ENCODE peak calls at places on chromosomes 6 and 20, in ten cellular contexts. M is mammary epithelial cell; B is mesenchymal stem cell; W is neural progenitor cell; P is breast epithelium; Z is A549; K is ovary; Q is esophagus muscularis mucosa; G is tibial nerve; V is CD8-positive, alpha-beta memory T cell. E is an unnamed sample. For H3K4me1, the result is how much of the 10 kb centered on the place peaks cover.

GRCh38 chr6:127420558-127420957 is 38.6 kb downstream of the KIAA0408 start:
- DNase-seq in M (peak), B (peak), W (peak), P (no peak), Z (peak), K (no peak), Q (no peak), G (peak), V (peak), E (peak)

GRCh38 chr20:62925420-62926228 is 681 bp downstream of the DIDO1 start:
- DNase-seq in M (peak), B (peak), W (peak), P (no peak), Z (peak), K (no peak), Q (no peak), G (no peak), V (peak), E (no peak)

GRCh38 chr6:145247677-145248419 is 487.5 kb downstream of the EPM2A start:
- DNase-seq in M (peak), B (peak), W (no peak), P (no peak), Z (peak), K (no peak), Q (no peak), G (no peak), V (no peak), E (no peak)

GRCh38 chr6:10276106-10276505 is 138.8 kb downstream of the TFAP2A start:
- DNase-seq in M (peak), B (no peak), W (no peak), P (no peak), Z (no peak), K (no peak), Q (no peak), G (no peak), V (no peak), E (no peak)

GRCh38 chr20:58749098-58749766 is 56.6 kb downstream of the NPEPL1 start:
- DNase-seq in M (no peak), B (no peak), W (no peak), P (no peak), Z (no peak), K (no peak), Q (peak), G (no peak), V (no peak), E (no peak)

GRCh38 chr6:81228912-81229540 is 523.5 kb downstream of the TENT5A start:
- DNase-seq in M (no peak), B (peak), W (no peak), P (no peak), Z (peak), K (no peak), Q (no peak), G (no peak), V (no peak), E (no peak)

GRCh38 chr20:11001767-11002540 is 328.2 kb upstream of the JAG1 start:
- DNase-seq in M (peak), B (peak), W (no peak), P (peak), Z (peak), K (no peak), Q (no peak), G (no peak), V (no peak), E (no peak)

GRCh38 chr20:63117661-63118302 is 98.1 kb downstream of the YTHDF1 start:
- DNase-seq in M (no peak), B (no peak), W (no peak), P (peak), Z (no peak), K (no peak), Q (no peak), G (no peak), V (peak), E (no peak)

GRCh38 chr6:165118736-165119135 is 190.7 kb downstream of the C6orf118 start:
- DNase-seq in M (no peak), B (no peak), W (no peak), P (no peak), Z (no peak), K (no peak), Q (no peak), G (no peak), V (no peak), E (no peak)

GRCh38 chr20:43384321-43384940 is 73.3 kb upstream of the SRSF6 start:
- DNase-seq in M (no peak), B (no peak), W (no peak), P (no peak), Z (no peak), K (no peak), Q (no peak), G (no peak), V (no peak), E (no peak)

GRCh38 chr20:49320460-49320859 is 42.6 kb upstream of the ZNFX1 start:
- DNase-seq in M (peak), B (peak), W (peak), P (no peak), Z (peak), K (no peak), Q (no peak), G (no peak), V (no peak), E (no peak)

DNA sequence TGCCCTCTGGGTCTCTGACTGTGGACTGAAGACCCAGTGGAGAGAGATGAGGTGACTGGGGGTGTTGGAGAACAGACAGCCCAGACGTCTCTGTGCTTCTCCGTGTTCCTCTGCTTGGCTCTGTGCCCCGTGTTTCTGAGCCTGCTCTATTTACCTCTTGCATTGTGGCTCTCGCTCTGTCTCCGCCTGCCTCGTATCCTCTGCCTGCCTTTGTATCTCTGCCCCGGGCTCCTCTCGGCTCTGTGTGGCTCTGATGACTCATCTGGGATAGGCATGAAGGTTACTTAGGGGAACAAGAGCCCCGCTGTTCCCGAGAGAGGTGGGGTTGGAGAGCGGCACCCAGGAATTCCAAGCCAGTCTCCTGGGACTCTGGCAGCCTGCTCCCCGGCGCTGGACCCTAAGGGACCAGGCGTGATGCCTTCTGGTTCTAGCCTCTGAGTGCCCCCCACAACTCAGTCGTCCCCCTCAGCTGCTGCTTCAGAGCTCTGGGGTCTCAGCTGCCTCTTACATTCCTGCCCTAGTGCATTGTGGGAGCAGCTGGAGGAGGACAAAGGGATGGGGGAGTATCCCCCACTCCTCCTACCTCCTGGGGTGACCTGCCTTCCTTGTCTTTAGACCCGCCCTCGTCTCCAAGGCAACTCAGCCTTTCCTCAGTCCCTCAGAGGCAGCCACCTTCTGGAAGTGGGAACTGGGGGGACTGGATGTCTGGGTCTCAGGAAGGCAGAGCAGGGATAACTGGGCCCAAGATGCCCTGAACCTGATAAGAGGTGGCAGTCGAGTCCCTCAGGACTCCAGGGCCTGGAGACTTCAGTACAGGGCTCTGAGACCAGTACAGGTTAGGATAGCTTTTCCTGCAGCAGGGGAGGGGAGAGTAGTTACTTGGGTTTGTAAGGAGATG is 1.9 kb downstream of the DDR1 start:
- DNase-seq in M (peak), B (peak), W (peak), P (peak), Z (peak), K (peak), Q (no peak), G (no peak), V (no peak), E (peak)
- H3K4me1 ChIP-seq in M (half or more), B (half or more), W (half or more), P (under half), Z (under half), K (under half), Q (half or more), G (under half), V (under half), E (under half)

DNA sequence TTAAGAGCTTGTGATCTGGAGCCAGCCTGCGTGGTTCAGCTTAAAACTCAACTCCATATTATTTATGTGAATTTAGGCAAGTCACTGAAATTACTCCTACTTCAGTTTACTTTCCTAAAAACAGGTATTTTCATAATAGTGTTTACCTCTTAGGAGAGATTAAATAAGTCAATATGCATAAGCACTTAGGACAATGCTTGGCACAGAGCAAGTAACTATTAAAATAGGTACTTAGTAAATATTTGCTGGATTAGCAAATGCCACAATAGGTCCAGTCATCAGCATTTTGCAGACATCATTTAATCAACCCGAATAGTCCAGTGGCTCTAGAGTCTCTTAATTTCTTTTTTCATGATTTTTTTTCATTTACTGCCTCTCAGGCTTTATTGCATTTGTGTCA is 78.6 kb upstream of the PTPRK start:
- DNase-seq in M (peak), B (no peak), W (no peak), P (no peak), Z (no peak), K (no peak), Q (no peak), G (no peak), V (no peak), E (no peak)
- H3K4me1 ChIP-seq in M (half or more), B (under half), W (under half), P (under half), Z (under half), K (under half), Q (under half), G (under half), V (under half), E (under half)

DNA sequence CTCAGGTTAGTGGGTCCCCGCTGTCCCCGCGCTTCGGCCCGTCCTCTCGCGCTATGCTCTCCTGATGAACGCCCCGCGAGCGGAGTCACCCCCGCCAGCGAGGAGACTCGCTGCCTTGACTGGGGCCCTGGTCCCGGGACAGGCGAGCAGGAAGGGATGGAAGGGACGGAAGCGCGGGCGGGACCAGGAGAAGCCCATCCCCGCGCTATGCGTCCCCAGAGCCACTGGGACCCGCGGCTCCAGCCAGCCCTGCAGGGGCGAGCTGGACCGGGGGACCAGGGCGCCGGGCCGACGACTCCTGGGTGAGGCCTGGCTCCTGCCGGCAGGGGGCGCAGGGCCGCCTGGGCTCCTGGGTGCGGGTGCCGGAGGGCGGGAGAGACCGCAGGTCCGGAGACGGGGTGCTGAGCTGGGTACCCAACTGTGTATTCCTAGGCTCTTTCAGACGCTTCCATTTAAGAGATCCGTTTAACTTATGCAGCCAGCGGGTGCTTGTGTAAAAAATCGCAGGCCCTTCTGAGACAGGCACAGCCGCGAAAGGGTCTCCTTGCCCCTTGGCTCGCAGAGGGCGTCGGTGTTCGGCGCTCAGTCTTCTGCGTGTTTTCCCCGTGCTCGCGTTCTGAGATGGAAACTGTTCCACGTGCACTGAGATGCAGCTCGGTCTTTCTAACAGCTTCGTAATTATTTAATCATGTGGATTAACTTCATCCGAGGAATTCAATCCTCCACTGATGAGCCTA is 580 bp upstream of the SYCP2 start:
- DNase-seq in M (peak), B (peak), W (peak), P (peak), Z (peak), K (peak), Q (no peak), G (peak), V (peak), E (peak)
- H3K4me1 ChIP-seq in M (under half), B (under half), W (under half), P (under half), Z (under half), K (under half), Q (under half), G (under half), V (under half), E (under half)

DNA sequence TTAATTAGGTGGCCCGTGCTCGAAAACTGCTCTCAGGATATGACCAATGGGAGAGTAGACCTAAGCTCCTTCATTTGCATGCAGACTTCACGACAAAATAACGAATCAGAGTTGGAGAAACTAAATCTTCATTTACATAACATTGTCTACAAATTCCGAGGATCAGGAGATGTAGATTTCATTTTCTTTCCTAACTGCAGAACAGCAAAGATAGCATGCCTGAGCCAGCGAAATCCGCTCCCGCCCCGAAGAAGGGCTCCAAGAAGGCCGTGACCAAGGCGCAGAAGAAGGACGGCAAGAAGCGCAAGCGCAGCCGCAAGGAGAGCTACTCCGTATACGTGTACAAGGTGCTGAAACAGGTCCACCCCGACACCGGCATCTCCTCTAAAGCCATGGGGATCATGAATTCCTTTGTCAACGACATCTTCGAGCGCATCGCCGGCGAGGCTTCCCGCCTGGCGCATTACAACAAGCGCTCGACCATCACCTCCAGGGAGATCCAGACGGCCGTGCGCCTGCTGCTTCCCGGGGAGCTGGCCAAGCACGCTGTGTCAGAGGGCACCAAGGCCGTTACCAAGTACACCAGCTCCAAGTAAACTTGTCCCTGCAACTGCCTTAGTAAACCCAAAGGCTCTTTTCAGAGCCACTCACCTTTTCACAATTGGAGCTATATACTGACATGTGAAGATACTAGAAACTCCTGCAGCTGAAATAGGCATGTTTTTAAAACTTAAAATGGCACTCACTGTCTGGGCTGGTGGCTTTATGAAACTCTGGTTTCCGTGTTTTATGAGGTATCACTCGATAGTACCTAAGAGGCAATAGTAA is 96.6 kb downstream of the HFE start:
- DNase-seq in M (peak), B (peak), W (peak), P (no peak), Z (peak), K (peak), Q (no peak), G (no peak), V (peak), E (peak)
- H3K4me1 ChIP-seq in M (under half), B (under half), W (under half), P (under half), Z (under half), K (under half), Q (under half), G (under half), V (under half), E (under half)

GRCh38 chr6:42403831-42404230 is 47.9 kb downstream of the TRERF1 start:
- DNase-seq in M (no peak), B (no peak), W (no peak), P (no peak), Z (no peak), K (no peak), Q (no peak), G (no peak), V (no peak), E (no peak)
- H3K4me1 ChIP-seq in M (under half), B (under half), W (under half), P (under half), Z (under half), K (under half), Q (under half), G (under half), V (half or more), E (half or more)

GRCh38 chr6:14713966-14714631 is 531.8 kb upstream of the JARID2 start:
- DNase-seq in M (no peak), B (no peak), W (no peak), P (no peak), Z (no peak), K (no peak), Q (no peak), G (no peak), V (no peak), E (no peak)
- H3K4me1 ChIP-seq in M (half or more), B (under half), W (under half), P (under half), Z (under half), K (under half), Q (under half), G (under half), V (under half), E (under half)

GRCh38 chr20:17379651-17380050 is 151.5 kb downstream of the BFSP1 start:
- DNase-seq in M (no peak), B (no peak), W (no peak), P (no peak), Z (no peak), K (no peak), Q (no peak), G (no peak), V (no peak), E (no peak)
- H3K4me1 ChIP-seq in M (under half), B (under half), W (under half), P (under half), Z (under half), K (under half), Q (under half), G (under half), V (under half), E (under half)

DNA sequence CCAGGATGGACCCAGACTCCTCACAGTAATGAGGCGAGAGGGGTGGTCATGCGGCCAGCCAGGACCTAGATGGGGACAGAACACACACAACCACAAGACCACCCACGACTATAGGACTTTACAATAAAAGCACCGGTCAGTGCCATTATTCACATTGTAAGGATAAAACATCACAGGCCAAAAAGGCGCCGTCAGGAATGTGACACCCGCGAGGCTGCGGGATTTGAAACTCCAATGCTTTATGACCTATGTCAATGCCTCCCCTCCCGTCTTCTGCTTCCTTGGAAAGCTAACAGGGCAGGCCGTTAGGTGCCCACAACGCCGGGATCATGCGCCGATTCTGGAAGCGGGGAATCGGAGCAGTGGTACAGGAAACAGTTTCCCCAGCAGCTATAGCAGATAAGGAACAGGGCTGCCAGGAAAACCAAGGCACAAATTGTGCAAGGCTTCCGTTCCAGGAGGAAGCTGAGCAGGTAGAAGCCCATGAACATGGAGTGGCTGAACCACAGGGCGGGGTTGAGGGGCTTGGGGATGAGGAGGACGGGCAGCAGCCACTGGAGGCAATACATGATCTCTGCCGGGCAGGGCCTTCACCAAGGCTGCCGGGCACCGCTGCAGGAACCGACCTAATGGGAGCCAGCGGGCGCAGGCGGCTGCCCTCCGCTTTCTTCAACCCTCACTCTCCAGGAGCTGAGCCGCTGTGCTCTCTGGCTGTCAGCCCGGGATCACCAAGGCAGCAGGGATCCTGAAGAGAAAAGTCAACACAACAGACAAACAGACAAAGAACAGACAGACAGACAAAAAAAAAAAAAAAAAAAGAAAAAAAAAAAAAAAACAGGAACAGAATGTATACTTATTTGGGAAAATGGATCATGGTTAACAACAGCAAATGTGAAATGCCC is 2.2 kb upstream of the NNAT start:
- DNase-seq in M (no peak), B (no peak), W (peak), P (no peak), Z (no peak), K (no peak), Q (no peak), G (no peak), V (no peak), E (no peak)
- H3K4me1 ChIP-seq in M (under half), B (under half), W (under half), P (under half), Z (under half), K (under half), Q (half or more), G (under half), V (under half), E (under half)

GRCh38 chr20:36861625-36861874 is 14.4 kb upstream of the TLDC2 start:
- DNase-seq in M (no peak), B (no peak), W (no peak), P (no peak), Z (peak), K (no peak), Q (no peak), G (no peak), V (no peak), E (no peak)

GRCh38 chr20:36860811-36861624 is 14.9 kb upstream of the TLDC2 start:
- DNase-seq in M (no peak), B (no peak), W (no peak), P (no peak), Z (no peak), K (no peak), Q (no peak), G (no peak), V (no peak), E (no peak)

GRCh38 chr20:36859282-36859555 is 16.7 kb upstream of the TLDC2 start:
- DNase-seq in M (no peak), B (no peak), W (no peak), P (no peak), Z (no peak), K (no peak), Q (no peak), G (no peak), V (no peak), E (no peak)

GRCh38 chr20:36859700-36860330 is 16.1 kb upstream of the TLDC2 start:
- DNase-seq in M (no peak), B (peak), W (no peak), P (no peak), Z (no peak), K (no peak), Q (no peak), G (no peak), V (no peak), E (no peak)

GRCh38 chr20:36860339-36860738 is 15.6 kb upstream of the TLDC2 start:
- DNase-seq in M (no peak), B (no peak), W (no peak), P (no peak), Z (no peak), K (no peak), Q (no peak), G (no peak), V (no peak), E (no peak)
- H3K4me1 ChIP-seq in M (half or more), B (half or more), W (under half), P (under half), Z (under half), K (under half), Q (half or more), G (half or more), V (under half), E (under half)